ENCODE peak calls at places on chromosomes 13 and 19, in eight cellular contexts. One of them, this sample, is unnamed.
A peak's percentile ranks its signal among the peaks of the same experiment; 100 is the strongest.

GRCh38 chr13:113876341-113877148 is 12.7 kb upstream of the GAS6 start:
- DNase-seq in breast epithelium: peak; percentile 10
- DNase-seq in transverse colon: no peak
- DNase-seq in ascending aorta: no peak
- DNase-seq in HFF-Myc: no peak
- DNase-seq in nephron progenitor cell: no peak
- DNase-seq in CD4-positive, alpha-beta T cell: no peak
- DNase-seq in IMR-90: no peak
- DNase-seq in this sample: no peak

GRCh38 chr19:18304496-18305312 is 18.2 kb downstream of the LSM4 start:
- DNase-seq in IMR-90: peak; percentile 83
- DNase-seq in HFF-Myc: peak; percentile 24
- DNase-seq in nephron progenitor cell: peak; percentile 62
- DNase-seq in transverse colon: peak; percentile 75
- DNase-seq in ascending aorta: peak; percentile 83
- DNase-seq in breast epithelium: peak; percentile 75
- DNase-seq in CD4-positive, alpha-beta T cell: peak; percentile 84
- DNase-seq in this sample: peak; percentile 64

GRCh38 chr19:2547033-2547680 is 71.2 kb downstream of the GADD45B start:
- DNase-seq in HFF-Myc: no peak
- DNase-seq in IMR-90: no peak
- DNase-seq in CD4-positive, alpha-beta T cell: no peak
- DNase-seq in nephron progenitor cell: no peak
- DNase-seq in ascending aorta: no peak
- DNase-seq in breast epithelium: no peak
- DNase-seq in transverse colon: no peak
- DNase-seq in this sample: no peak

GRCh38 chr19:23996549-23996948 is 81.9 kb downstream of the ZNF726 start:
- DNase-seq in IMR-90: no peak
- DNase-seq in nephron progenitor cell: no peak
- DNase-seq in transverse colon: no peak
- DNase-seq in HFF-Myc: no peak
- DNase-seq in breast epithelium: no peak
- DNase-seq in CD4-positive, alpha-beta T cell: no peak
- DNase-seq in ascending aorta: no peak
- DNase-seq in this sample: peak; percentile 5

GRCh38 chr13:67859904-67860303 is 629.8 kb upstream of the PCDH9 start:
- DNase-seq in ascending aorta: no peak
- DNase-seq in HFF-Myc: no peak
- DNase-seq in CD4-positive, alpha-beta T cell: no peak
- DNase-seq in IMR-90: no peak
- DNase-seq in transverse colon: no peak
- DNase-seq in breast epithelium: no peak
- DNase-seq in nephron progenitor cell: no peak
- DNase-seq in this sample: no peak

GRCh38 chr19:53246498-53246897 is 8.2 kb downstream of the ZNF677 start:
- DNase-seq in ascending aorta: no peak
- DNase-seq in nephron progenitor cell: no peak
- DNase-seq in HFF-Myc: no peak
- DNase-seq in transverse colon: no peak
- DNase-seq in IMR-90: no peak
- DNase-seq in breast epithelium: no peak
- DNase-seq in CD4-positive, alpha-beta T cell: no peak
- DNase-seq in this sample: no peak

GRCh38 chr13:113879506-113880360 is 15.9 kb upstream of the GAS6 start:
- DNase-seq in transverse colon: no peak
- DNase-seq in breast epithelium: no peak
- DNase-seq in HFF-Myc: no peak
- DNase-seq in CD4-positive, alpha-beta T cell: no peak
- DNase-seq in ascending aorta: no peak
- DNase-seq in IMR-90: no peak
- DNase-seq in nephron progenitor cell: no peak
- DNase-seq in this sample: no peak

GRCh38 chr19:40674291-40674690 is 16.2 kb downstream of the NUMBL start:
- DNase-seq in CD4-positive, alpha-beta T cell: no peak
- DNase-seq in breast epithelium: no peak
- DNase-seq in ascending aorta: no peak
- DNase-seq in HFF-Myc: no peak
- DNase-seq in nephron progenitor cell: no peak
- DNase-seq in transverse colon: no peak
- DNase-seq in IMR-90: no peak
- DNase-seq in this sample: no peak

GRCh38 chr19:47350599-47350998 is 1.5 kb downstream of the DHX34 start:
- DNase-seq in transverse colon: no peak
- DNase-seq in nephron progenitor cell: no peak
- DNase-seq in HFF-Myc: no peak
- DNase-seq in CD4-positive, alpha-beta T cell: no peak
- DNase-seq in ascending aorta: no peak
- DNase-seq in IMR-90: no peak
- DNase-seq in breast epithelium: no peak
- DNase-seq in this sample: no peak

GRCh38 chr19:45215391-45216191 is 29.6 kb downstream of the EXOC3L2 start:
- DNase-seq in HFF-Myc: no peak
- DNase-seq in IMR-90: no peak
- DNase-seq in CD4-positive, alpha-beta T cell: no peak
- DNase-seq in nephron progenitor cell: peak; percentile 56
- DNase-seq in transverse colon: no peak
- DNase-seq in breast epithelium: peak; percentile 23
- DNase-seq in ascending aorta: no peak
- DNase-seq in this sample: peak; percentile 77

GRCh38 chr13:19772306-19772705 is 10.4 kb downstream of the PSPC1 start:
- DNase-seq in breast epithelium: no peak
- DNase-seq in CD4-positive, alpha-beta T cell: no peak
- DNase-seq in HFF-Myc: no peak
- DNase-seq in nephron progenitor cell: no peak
- DNase-seq in transverse colon: no peak
- DNase-seq in IMR-90: peak; percentile 3
- DNase-seq in ascending aorta: no peak
- DNase-seq in this sample: no peak

GRCh38 chr13:48838193-48839000 is 137.3 kb upstream of the FNDC3A start:
- DNase-seq in transverse colon: no peak
- DNase-seq in CD4-positive, alpha-beta T cell: no peak
- DNase-seq in ascending aorta: no peak
- DNase-seq in nephron progenitor cell: no peak
- DNase-seq in HFF-Myc: peak; percentile 44
- DNase-seq in IMR-90: peak; percentile 82
- DNase-seq in breast epithelium: no peak
- DNase-seq in this sample: no peak

GRCh38 chr19:49677232-49677881 is at the start of gene PRMT1:
- DNase-seq in transverse colon: peak; percentile 44
- DNase-seq in breast epithelium: no peak
- DNase-seq in nephron progenitor cell: peak; percentile 69
- DNase-seq in IMR-90: no peak
- DNase-seq in HFF-Myc: no peak
- DNase-seq in ascending aorta: no peak
- DNase-seq in CD4-positive, alpha-beta T cell: peak; percentile 45
- DNase-seq in this sample: peak; percentile 70

GRCh38 chr13:113974304-113975281 is 717 bp upstream of the C13orf46 start:
- DNase-seq in nephron progenitor cell: no peak
- DNase-seq in breast epithelium: no peak
- DNase-seq in IMR-90: no peak
- DNase-seq in HFF-Myc: no peak
- DNase-seq in transverse colon: no peak
- DNase-seq in ascending aorta: no peak
- DNase-seq in CD4-positive, alpha-beta T cell: no peak
- DNase-seq in this sample: no peak

GRCh38 chr19:6276447-6276846 is 3.3 kb downstream of the MLLT1 start:
- DNase-seq in ascending aorta: no peak
- DNase-seq in transverse colon: peak; percentile 56
- DNase-seq in breast epithelium: peak; percentile 47
- DNase-seq in CD4-positive, alpha-beta T cell: no peak
- DNase-seq in nephron progenitor cell: no peak
- DNase-seq in HFF-Myc: no peak
- DNase-seq in IMR-90: peak; percentile 55
- DNase-seq in this sample: no peak

GRCh38 chr19:13573268-13573667 is 67.0 kb upstream of the CACNA1A start:
- DNase-seq in CD4-positive, alpha-beta T cell: no peak
- DNase-seq in breast epithelium: no peak
- DNase-seq in transverse colon: no peak
- DNase-seq in ascending aorta: no peak
- DNase-seq in nephron progenitor cell: no peak
- DNase-seq in IMR-90: no peak
- DNase-seq in HFF-Myc: no peak
- DNase-seq in this sample: no peak

GRCh38 chr19:13579388-13580060 is 73.2 kb upstream of the CACNA1A start:
- DNase-seq in nephron progenitor cell: no peak
- DNase-seq in breast epithelium: no peak
- DNase-seq in HFF-Myc: no peak
- DNase-seq in CD4-positive, alpha-beta T cell: no peak
- DNase-seq in transverse colon: no peak
- DNase-seq in ascending aorta: no peak
- DNase-seq in IMR-90: peak; percentile 65
- DNase-seq in this sample: no peak

GRCh38 chr19:13576726-13577125 is 70.4 kb upstream of the CACNA1A start:
- DNase-seq in IMR-90: no peak
- DNase-seq in CD4-positive, alpha-beta T cell: no peak
- DNase-seq in HFF-Myc: no peak
- DNase-seq in transverse colon: no peak
- DNase-seq in nephron progenitor cell: no peak
- DNase-seq in ascending aorta: no peak
- DNase-seq in breast epithelium: no peak
- DNase-seq in this sample: no peak

DNA sequence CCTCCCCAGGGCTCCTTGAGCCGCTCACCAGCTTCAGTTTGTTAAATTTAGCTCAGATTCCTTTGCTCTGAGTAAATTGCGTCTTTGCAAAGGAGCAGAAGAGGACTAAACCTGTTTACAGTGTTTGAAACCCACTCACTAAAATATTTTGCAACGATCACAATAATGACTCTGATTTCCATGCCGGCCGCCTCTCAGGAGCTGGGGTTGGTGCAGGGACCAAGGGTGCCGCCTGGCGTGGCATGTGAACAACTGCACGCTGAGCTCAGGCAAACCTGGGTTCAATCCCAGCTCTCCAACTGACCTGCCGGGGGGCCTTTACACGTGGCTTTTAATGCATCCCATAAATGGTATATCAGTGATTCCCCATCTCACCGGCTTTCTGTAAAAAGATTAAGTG is 68.7 kb upstream of the CACNA1A start:
- DNase-seq in CD4-positive, alpha-beta T cell: no peak
- DNase-seq in transverse colon: no peak
- DNase-seq in IMR-90: peak; percentile 39
- DNase-seq in HFF-Myc: no peak
- DNase-seq in ascending aorta: no peak
- DNase-seq in nephron progenitor cell: peak; percentile 24
- DNase-seq in breast epithelium: no peak
- DNase-seq in this sample: no peak
- TF ChIP-seq CTCF in CD4-positive, alpha-beta T cell: no peak
- TF ChIP-seq CTCF in transverse colon: no peak
- TF ChIP-seq CTCF in IMR-90: peak; percentile 40
- TF ChIP-seq CTCF in HFF-Myc: peak; percentile 25
- TF ChIP-seq CTCF in ascending aorta: no peak
- TF ChIP-seq CTCF in nephron progenitor cell: peak; percentile 35
- TF ChIP-seq CTCF in breast epithelium: no peak
- TF ChIP-seq CTCF in this sample: no peak

GRCh38 chr13:81577601-81578000 is 1236.7 kb upstream of the SPRY2 start:
- DNase-seq in HFF-Myc: no peak
- DNase-seq in nephron progenitor cell: no peak
- DNase-seq in ascending aorta: no peak
- DNase-seq in transverse colon: no peak
- DNase-seq in breast epithelium: no peak
- DNase-seq in CD4-positive, alpha-beta T cell: no peak
- DNase-seq in IMR-90: no peak
- DNase-seq in this sample: no peak
- TF ChIP-seq CTCF in HFF-Myc: no peak
- TF ChIP-seq CTCF in nephron progenitor cell: no peak
- TF ChIP-seq CTCF in ascending aorta: no peak
- TF ChIP-seq CTCF in transverse colon: no peak
- TF ChIP-seq CTCF in breast epithelium: no peak
- TF ChIP-seq CTCF in CD4-positive, alpha-beta T cell: no peak
- TF ChIP-seq CTCF in IMR-90: no peak
- TF ChIP-seq CTCF in this sample: no peak

GRCh38 chr19:3977242-3978143 is 6.6 kb upstream of the DAPK3 start:
- DNase-seq in nephron progenitor cell: peak; percentile 8
- DNase-seq in IMR-90: no peak
- DNase-seq in breast epithelium: peak; percentile 23
- DNase-seq in CD4-positive, alpha-beta T cell: no peak
- DNase-seq in transverse colon: no peak
- DNase-seq in ascending aorta: no peak
- DNase-seq in HFF-Myc: no peak
- DNase-seq in this sample: no peak
- TF ChIP-seq CTCF in nephron progenitor cell: no peak
- TF ChIP-seq CTCF in IMR-90: no peak
- TF ChIP-seq CTCF in breast epithelium: no peak
- TF ChIP-seq CTCF in CD4-positive, alpha-beta T cell: no peak
- TF ChIP-seq CTCF in transverse colon: no peak
- TF ChIP-seq CTCF in ascending aorta: no peak
- TF ChIP-seq CTCF in HFF-Myc: peak; percentile 23
- TF ChIP-seq CTCF in this sample: peak; percentile 20

GRCh38 chr13:21671793-21672680 is 1.2 kb downstream of the FGF9 start:
- DNase-seq in nephron progenitor cell: peak; percentile 17
- DNase-seq in breast epithelium: no peak
- DNase-seq in ascending aorta: no peak
- DNase-seq in HFF-Myc: no peak
- DNase-seq in CD4-positive, alpha-beta T cell: no peak
- DNase-seq in transverse colon: no peak
- DNase-seq in IMR-90: no peak
- DNase-seq in this sample: no peak

GRCh38 chr13:21674271-21675009 is 3.6 kb downstream of the FGF9 start:
- DNase-seq in IMR-90: no peak
- DNase-seq in CD4-positive, alpha-beta T cell: no peak
- DNase-seq in HFF-Myc: no peak
- DNase-seq in breast epithelium: no peak
- DNase-seq in ascending aorta: no peak
- DNase-seq in transverse colon: peak; percentile 23
- DNase-seq in nephron progenitor cell: peak; percentile 69
- DNase-seq in this sample: no peak

GRCh38 chr13:21675095-21676007 is 4.5 kb downstream of the FGF9 start:
- DNase-seq in HFF-Myc: no peak
- DNase-seq in transverse colon: peak; percentile 54
- DNase-seq in breast epithelium: no peak
- DNase-seq in CD4-positive, alpha-beta T cell: peak; percentile 44
- DNase-seq in nephron progenitor cell: peak; percentile 55
- DNase-seq in IMR-90: no peak
- DNase-seq in ascending aorta: no peak
- DNase-seq in this sample: peak; percentile 28

GRCh38 chr13:21672811-21673591 is 2.1 kb downstream of the FGF9 start:
- DNase-seq in breast epithelium: no peak
- DNase-seq in IMR-90: no peak
- DNase-seq in nephron progenitor cell: peak; percentile 18
- DNase-seq in transverse colon: no peak
- DNase-seq in CD4-positive, alpha-beta T cell: no peak
- DNase-seq in HFF-Myc: no peak
- DNase-seq in ascending aorta: no peak
- DNase-seq in this sample: no peak

DNA sequence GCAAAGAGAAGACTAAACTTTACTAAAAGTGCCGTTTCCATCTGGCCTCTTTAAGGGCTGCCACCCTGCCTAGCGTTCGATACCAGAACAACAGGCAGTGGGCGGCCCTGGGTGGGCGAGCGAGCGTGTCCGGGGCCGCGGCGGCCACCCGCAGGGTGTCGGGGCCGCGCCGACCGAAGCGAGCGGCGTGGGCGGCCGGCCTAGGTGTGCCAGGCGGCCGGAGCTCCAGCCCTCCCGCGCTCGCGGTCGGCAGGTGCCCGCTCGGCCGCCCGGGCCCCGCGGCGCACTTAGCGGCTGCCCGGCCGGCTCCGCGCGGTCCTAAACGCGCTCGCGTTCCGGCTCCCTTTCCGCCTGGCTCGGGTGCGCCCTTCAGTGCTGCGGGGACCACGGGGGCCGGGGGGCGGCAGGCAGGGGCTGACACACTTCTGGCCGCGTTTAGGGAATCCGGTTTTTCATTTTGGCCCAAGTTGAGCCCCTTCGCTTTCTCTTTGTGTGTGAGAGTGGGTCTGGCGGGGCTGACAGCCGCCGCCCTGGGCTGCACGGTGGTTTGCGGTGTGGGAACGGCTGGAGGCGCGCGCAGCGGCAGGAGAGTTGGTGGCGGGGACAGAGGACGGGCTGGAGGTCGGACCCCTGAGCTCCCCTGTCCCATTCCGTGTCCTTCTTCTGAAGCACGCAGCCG is 2.9 kb downstream of the FGF9 start:
- DNase-seq in HFF-Myc: no peak
- DNase-seq in IMR-90: peak; percentile 36
- DNase-seq in CD4-positive, alpha-beta T cell: no peak
- DNase-seq in breast epithelium: no peak
- DNase-seq in transverse colon: peak; percentile 60
- DNase-seq in ascending aorta: no peak
- DNase-seq in nephron progenitor cell: peak; percentile 71
- DNase-seq in this sample: peak; percentile 36
- TF ChIP-seq CTCF in HFF-Myc: no peak
- TF ChIP-seq CTCF in IMR-90: no peak
- TF ChIP-seq CTCF in CD4-positive, alpha-beta T cell: peak; percentile 18
- TF ChIP-seq CTCF in breast epithelium: no peak
- TF ChIP-seq CTCF in transverse colon: no peak
- TF ChIP-seq CTCF in ascending aorta: peak; percentile 4
- TF ChIP-seq CTCF in nephron progenitor cell: no peak
- TF ChIP-seq CTCF in this sample: no peak